ENCODE peak calls at places on chromosome 22, in ten cellular contexts. C is DND-41; V is GM13977; J is osteoblast; Z is WTC11; U is activated naive CD8-positive, alpha-beta T cell treated with anti-CD3 and anti-CD28 coated beads, Interleukin-2, amount 50 U/mL, for 24 hours; P is vagina; B is small intestine; A is anterior cingulate cortex; D is nucleus accumbens. X is an unnamed sample.

GRCh38 chr22:41908409-41909289 is 6.2 kb downstream of the SHISA8 start:
- DNase-seq in U (no peak), J (peak; percentile 87), P (no peak), A (no peak), B (no peak), C (no peak), D (no peak), Z (no peak), V (no peak), X (no peak)

GRCh38 chr22:42091446-42091764 is 833 bp upstream of the NDUFA6 start:
- DNase-seq in Z (no peak), J (no peak), D (no peak), C (no peak), U (no peak), P (no peak), A (no peak), V (no peak), B (no peak), X (no peak)

GRCh38 chr22:40592352-40593113 is 44.0 kb downstream of the MRTFA start:
- DNase-seq in D (no peak), Z (no peak), J (no peak), V (no peak), B (peak; percentile 26), P (no peak), U (no peak), C (no peak), A (no peak), X (no peak)

GRCh38 chr22:48496987-48497650 is 1330.6 kb downstream of the BRD1 start:
- DNase-seq in D (no peak), B (no peak), V (no peak), Z (peak; percentile 55), C (no peak), U (no peak), P (no peak), A (no peak), J (no peak), X (no peak)

GRCh38 chr22:41833369-41834004 is 582 bp downstream of the SREBF2 start:
- DNase-seq in C (peak; percentile 51), U (peak; percentile 59), D (no peak), V (peak; percentile 61), J (peak; percentile 82), B (peak; percentile 49), Z (peak; percentile 59), P (no peak), A (peak; percentile 40), X (peak; percentile 64)

GRCh38 chr22:42074153-42074750 is at the start of gene PHETA2:
- DNase-seq in V (peak; percentile 58), Z (peak; percentile 51), D (no peak), U (peak; percentile 66), A (no peak), B (peak; percentile 30), C (no peak), J (peak; percentile 91), P (no peak), X (peak; percentile 16)

GRCh38 chr22:31509041-31509440 is 12.7 kb downstream of the SFI1 start:
- DNase-seq in V (no peak), U (no peak), B (no peak), D (no peak), C (no peak), Z (no peak), A (no peak), J (no peak), P (no peak), X (no peak)

GRCh38 chr22:30940655-30941362 is 27.8 kb downstream of the MORC2 start:
- DNase-seq in J (no peak), D (no peak), V (no peak), Z (no peak), A (no peak), P (no peak), C (no peak), U (no peak), B (no peak), X (no peak)

GRCh38 chr22:44567846-44568493 is 69.9 kb upstream of the RTL6 start:
- DNase-seq in P (no peak), J (no peak), U (peak; percentile 57), D (no peak), C (peak; percentile 45), V (no peak), Z (peak; percentile 66), A (no peak), B (peak; percentile 61), X (no peak)

GRCh38 chr22:33116846-33117547 is 58.8 kb upstream of the SYN3 start:
- DNase-seq in J (no peak), V (no peak), D (no peak), Z (no peak), B (no peak), P (no peak), C (no peak), U (peak; percentile 2), A (no peak), X (no peak)

GRCh38 chr22:27801197-27801615 is 350 bp downstream of the MN1 start:
- DNase-seq in P (no peak), U (peak; percentile 31), D (no peak), B (no peak), C (no peak), V (peak; percentile 67), J (peak; percentile 93), A (peak; percentile 60), Z (peak; percentile 58), X (no peak)

GRCh38 chr22:19811811-19812771 is 42.6 kb downstream of the GNB1L start:
- DNase-seq in V (no peak), Z (no peak), P (peak; percentile 80), B (no peak), J (peak; percentile 68), U (no peak), D (no peak), A (no peak), C (no peak), X (no peak)

GRCh38 chr22:27670701-27671412 is 130.7 kb downstream of the MN1 start:
- DNase-seq in A (no peak), V (no peak), C (no peak), Z (peak; percentile 85), P (no peak), J (no peak), U (no peak), D (no peak), B (peak; percentile 16), X (no peak)

GRCh38 chr22:22237521-22237920 is 7.1 kb upstream of the VPREB1 start:
- DNase-seq in J (no peak), B (no peak), D (no peak), C (no peak), P (peak; percentile 64), V (no peak), A (no peak), U (no peak), Z (no peak), X (no peak)

GRCh38 chr22:33861216-33861875 is 58.9 kb downstream of the LARGE1 start:
- DNase-seq in B (no peak), D (no peak), U (no peak), Z (no peak), A (no peak), V (no peak), J (no peak), P (no peak), C (no peak), X (no peak)

X was measured in C1 segment of cervical spinal cord.